ENCODE peak calls at places on chromosomes 16 and 17, in eight cellular contexts. Y, B, F, I, S, M, H and D are unnamed samples.

GRCh38 chr17:56319531-56319930 is 166.3 kb downstream of the ANKFN1 start:
- DNase-seq in F (peak; percentile 81), H (no peak), S (no peak), I (peak; percentile 83), B (no peak), M (no peak), Y (peak; percentile 59), D (no peak)

GRCh38 chr16:9088848-9089247 is 2.6 kb upstream of the HAPSTR1 start:
- DNase-seq in M (no peak), I (no peak), Y (no peak), B (no peak), F (peak; percentile 22), S (no peak), H (no peak), D (no peak)

GRCh38 chr16:11801481-11802021 is 4.5 kb upstream of the ZC3H7A start:
- DNase-seq in Y (no peak), F (no peak), B (no peak), M (no peak), S (no peak), I (peak; percentile 79), H (no peak), D (no peak)

GRCh38 chr17:83146347-83146746 is 66.9 kb downstream of the METRNL start:
- DNase-seq in Y (no peak), I (no peak), B (no peak), M (no peak), S (no peak), F (no peak), H (no peak), D (no peak)

GRCh38 chr17:55717898-55718735 is 4.5 kb downstream of the TMEM100 start:
- DNase-seq in H (no peak), M (peak; percentile 19), I (peak; percentile 52), Y (peak; percentile 51), F (peak; percentile 94), B (no peak), S (peak; percentile 82), D (peak; percentile 78)

GRCh38 chr17:74561580-74561979 is 5.7 kb downstream of the CD300H start:
- DNase-seq in F (no peak), I (no peak), S (no peak), M (no peak), Y (no peak), H (no peak), B (no peak), D (no peak)

GRCh38 chr17:36849871-36850348 is 87.4 kb upstream of the LHX1 start:
- DNase-seq in B (no peak), I (peak; percentile 64), S (peak; percentile 75), H (no peak), M (no peak), Y (no peak), F (peak; percentile 57), D (no peak)

GRCh38 chr17:17722081-17722905 is 41.0 kb downstream of the RAI1 start:
- DNase-seq in F (peak; percentile 86), M (no peak), I (peak; percentile 31), S (no peak), H (no peak), Y (no peak), B (no peak), D (no peak)

GRCh38 chr17:57372156-57372555 is 115.8 kb downstream of the MSI2 start:
- DNase-seq in Y (peak; percentile 88), I (no peak), H (no peak), S (peak; percentile 6), M (no peak), B (no peak), F (no peak), D (no peak)

GRCh38 chr16:50396770-50397525 is 28.2 kb upstream of the BRD7 start:
- DNase-seq in I (peak; percentile 15), B (no peak), Y (peak; percentile 88), S (peak; percentile 62), F (no peak), M (no peak), H (no peak), D (no peak)

GRCh38 chr16:546909-547770 is 13.1 kb upstream of the PRR35 start:
- DNase-seq in M (no peak), B (no peak), I (no peak), F (peak; percentile 83), S (no peak), Y (no peak), H (no peak), D (peak; percentile 59)

GRCh38 chr16:85204242-85205010 is 92.2 kb upstream of the CIBAR2 start:
- DNase-seq in F (no peak), B (no peak), Y (no peak), I (peak; percentile 88), H (no peak), S (peak; percentile 59), M (no peak), D (no peak)